ENCODE peak calls at places on chromosome 4, in seven cellular contexts. K is cardiac muscle cell, W is aorta, R is left ventricle myocardium inferior, G is SJSA1, C is keratinocyte, U is upper lobe of left lung. P is an unnamed sample.

GRCh38 chr4:71126719-71127118 is 133.3 kb downstream of the DCK start:
- DNase-seq in R (no peak), C (peak; percentile 15), W (no peak), G (peak; percentile 3), U (no peak), K (peak; percentile 71), P (no peak)

GRCh38 chr4:162154862-162155540 is 8.8 kb downstream of the FSTL5 start:
- DNase-seq in G (no peak), R (no peak), U (no peak), K (no peak), W (no peak), C (no peak), P (no peak)

GRCh38 chr4:99403380-99404194 is 31.6 kb downstream of the ADH7 start:
- DNase-seq in R (no peak), C (no peak), W (no peak), U (no peak), G (no peak), K (peak; percentile 50), P (no peak)

GRCh38 chr4:7103599-7104365 is 35.9 kb upstream of the GRPEL1 start:
- DNase-seq in W (peak; percentile 89), K (no peak), U (peak; percentile 52), G (peak; percentile 10), R (peak; percentile 81), C (no peak), P (peak; percentile 66)

GRCh38 chr4:90113881-90114457 is 13.2 kb upstream of the CCSER1 start:
- DNase-seq in G (no peak), U (no peak), W (no peak), C (no peak), K (no peak), R (no peak), P (no peak)

GRCh38 chr4:112284662-112285411 is 867 bp downstream of the TIFA start:
- DNase-seq in W (peak; percentile 45), C (no peak), R (no peak), K (peak; percentile 60), U (no peak), G (peak; percentile 52), P (peak; percentile 43)

GRCh38 chr4:153318696-153319320 is 25.7 kb upstream of the MND1 start:
- DNase-seq in W (no peak), K (peak; percentile 72), U (no peak), G (peak; percentile 42), C (no peak), R (no peak), P (no peak)

GRCh38 chr4:5660185-5660584 is 48.2 kb downstream of the EVC2 start:
- DNase-seq in G (no peak), W (no peak), R (no peak), K (no peak), C (no peak), U (no peak), P (no peak)

GRCh38 chr4:106264331-106264728 is 51.7 kb downstream of the TBCK start:
- DNase-seq in U (no peak), G (no peak), C (peak; percentile 44), R (no peak), W (no peak), K (peak; percentile 14), P (no peak)

GRCh38 chr4:54554339-54554990 is 103.3 kb upstream of the KIT start:
- DNase-seq in R (no peak), G (no peak), C (peak; percentile 21), K (no peak), W (no peak), U (peak; percentile 50), P (no peak)

GRCh38 chr4:111979921-111980320 is 165.3 kb upstream of the FAM241A start:
- DNase-seq in G (no peak), C (no peak), W (no peak), R (no peak), U (no peak), K (no peak), P (no peak)

GRCh38 chr4:119162174-119162573 is 26.5 kb downstream of the MYOZ2 start:
- DNase-seq in R (no peak), W (no peak), C (no peak), K (no peak), G (no peak), U (no peak), P (no peak)

GRCh38 chr4:164012396-164013027 is 518.0 kb downstream of the TMA16 start:
- DNase-seq in W (no peak), G (no peak), R (no peak), C (no peak), K (no peak), U (no peak), P (no peak)

GRCh38 chr4:104906274-104906673 is 240.4 kb upstream of the TET2 start:
- DNase-seq in K (no peak), U (no peak), W (no peak), G (no peak), R (no peak), C (no peak), P (no peak)

GRCh38 chr4:142600952-142601351 is 245.1 kb downstream of the INPP4B start:
- DNase-seq in G (no peak), U (no peak), C (no peak), K (no peak), W (no peak), R (no peak), P (no peak)

GRCh38 chr4:8725071-8725841 is 132.7 kb downstream of the CPZ start:
- DNase-seq in R (no peak), W (peak; percentile 29), K (no peak), C (no peak), U (peak; percentile 20), G (no peak), P (peak; percentile 23)

GRCh38 chr4:1797861-1798529 is 4.9 kb downstream of the FGFR3 start:
- DNase-seq in U (no peak), G (no peak), W (no peak), C (no peak), R (no peak), K (no peak), P (no peak)

GRCh38 chr4:14143892-14144291 is 516.4 kb upstream of the BOD1L1 start:
- DNase-seq in K (no peak), C (no peak), U (no peak), G (no peak), R (no peak), W (no peak), P (no peak)

GRCh38 chr4:155954118-155954503 is 445 bp upstream of the CTSO start:
- DNase-seq in U (no peak), K (no peak), C (no peak), G (no peak), W (peak; percentile 38), R (no peak), P (peak; percentile 22)

GRCh38 chr4:13173974-13174373 is 310.2 kb downstream of the RAB28 start:
- DNase-seq in G (no peak), U (peak; percentile 21), W (peak; percentile 70), K (peak; percentile 51), C (no peak), R (peak; percentile 59), P (no peak)

GRCh38 chr4:184748251-184748652 is 14.4 kb upstream of the CENPU start:
- DNase-seq in G (no peak), K (no peak), W (peak; percentile 61), C (no peak), R (peak; percentile 65), U (peak; percentile 60), P (no peak)
- H3K27ac ChIP-seq in G (no peak overlapping the region), K (no peak overlapping the region), W (no peak overlapping the region), C (peak overlapping the region; percentile 15), R (peak overlapping the region; percentile 89), U (no peak overlapping the region), P (no peak overlapping the region)

DNA sequence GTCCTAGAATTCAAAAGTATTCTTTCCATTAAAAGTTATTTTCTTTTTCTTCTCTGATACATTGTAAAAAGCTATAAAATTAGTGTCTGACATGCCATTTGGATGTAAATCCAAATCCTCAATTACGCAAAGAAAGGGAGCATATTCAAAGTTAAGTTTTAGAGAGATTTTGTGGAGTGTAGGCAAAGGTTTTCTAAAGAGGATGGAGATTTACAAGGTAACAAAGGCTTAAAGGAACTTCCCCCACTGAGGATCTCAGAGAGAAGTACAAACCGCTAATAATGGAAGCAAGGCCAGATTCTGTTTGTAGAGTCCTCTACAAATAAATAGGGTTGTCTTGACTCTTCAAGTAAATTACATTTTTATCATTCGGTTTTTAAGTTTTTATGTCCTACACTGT is 91.0 kb upstream of the MAPK10 start:
- DNase-seq in K (no peak), C (no peak), R (no peak), G (no peak), W (no peak), U (no peak), P (no peak)
- H3K27ac ChIP-seq in K (no peak overlapping the region), C (no peak overlapping the region), R (no peak overlapping the region), G (no peak overlapping the region), W (no peak overlapping the region), U (no peak overlapping the region), P (no peak overlapping the region)

GRCh38 chr4:88275949-88276515 is 8.3 kb downstream of the PPM1K start:
- DNase-seq in U (no peak), W (no peak), C (no peak), G (no peak), R (no peak), K (no peak), P (no peak)
- H3K27ac ChIP-seq in U (no peak overlapping the region), W (no peak overlapping the region), C (no peak overlapping the region), G (no peak overlapping the region), R (peak overlapping the region; percentile 51), K (no peak overlapping the region), P (no peak overlapping the region)

DNA sequence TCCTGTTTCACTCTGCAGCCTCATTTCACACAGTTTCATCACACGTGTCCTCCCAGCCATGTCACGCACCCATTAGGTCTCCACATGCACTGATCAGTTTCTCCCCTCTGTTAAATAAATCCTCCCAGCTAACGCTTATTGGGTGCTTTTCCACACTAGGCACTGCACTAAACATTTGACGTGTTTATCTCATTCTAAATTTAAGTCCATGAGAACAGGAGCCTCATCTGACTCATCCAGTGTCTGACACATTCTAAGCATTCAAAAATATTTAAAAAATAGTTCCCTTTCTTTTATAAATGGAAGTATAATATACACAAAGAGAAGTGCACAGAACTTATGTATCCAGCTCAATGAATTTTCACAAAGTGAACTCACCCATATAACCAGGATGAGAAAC is 14.6 kb downstream of the SOD3 start:
- DNase-seq in G (peak; percentile 5), R (no peak), U (no peak), K (no peak), W (no peak), C (no peak), P (no peak)
- H3K27ac ChIP-seq in G (no peak overlapping the region), R (no peak overlapping the region), U (no peak overlapping the region), K (no peak overlapping the region), W (no peak overlapping the region), C (no peak overlapping the region), P (no peak overlapping the region)

P was measured in ovary.